ENCODE peak calls at places on chromosomes 3 and 15, in six cellular contexts. H, V, E, L, D and F are unnamed samples.

GRCh38 chr3:12954891-12955650 is 113.7 kb upstream of the RPL32 start:
- DNase-seq in H (no peak), V (no peak), E (no peak), L (no peak), D (no peak), F (peak; percentile 55)

GRCh38 chr3:191139771-191140170 is 59.3 kb upstream of the OSTN start:
- DNase-seq in H (no peak), V (no peak), E (no peak), L (no peak), D (no peak), F (no peak)

GRCh38 chr15:68295430-68295829 is 17.9 kb downstream of the FEM1B start:
- DNase-seq in H (no peak), V (no peak), E (no peak), L (no peak), D (no peak), F (no peak)

GRCh38 chr3:113287818-113288648 is 76.7 kb downstream of the BOC start:
- DNase-seq in H (peak; percentile 62), V (peak; percentile 58), E (peak; percentile 47), L (peak; percentile 43), D (peak; percentile 83), F (peak; percentile 75)

GRCh38 chr3:149080011-149080698 is 6.2 kb downstream of the HLTF start:
- DNase-seq in H (no peak), V (no peak), E (no peak), L (no peak), D (no peak), F (peak; percentile 57)

GRCh38 chr3:125280966-125281365 is 68.4 kb upstream of the SLC12A8 start:
- DNase-seq in H (no peak), V (no peak), E (peak; percentile 5), L (peak; percentile 3), D (no peak), F (peak; percentile 71)

GRCh38 chr15:68538291-68538690 is 40.5 kb upstream of the CORO2B start:
- DNase-seq in H (no peak), V (no peak), E (no peak), L (no peak), D (no peak), F (no peak)

GRCh38 chr3:125513490-125514115 is 6.4 kb downstream of the SNX4 start:
- DNase-seq in H (no peak), V (no peak), E (no peak), L (no peak), D (no peak), F (no peak)

GRCh38 chr15:27028836-27029482 is 58.0 kb downstream of the GABRG3 start:
- DNase-seq in H (no peak), V (no peak), E (no peak), L (no peak), D (no peak), F (no peak)

GRCh38 chr15:63073497-63074172 is 31.1 kb downstream of the TPM1 start:
- DNase-seq in H (no peak), V (no peak), E (peak; percentile 36), L (no peak), D (no peak), F (no peak)

GRCh38 chr3:62548806-62549205 is 175.5 kb upstream of the FEZF2 start:
- DNase-seq in H (no peak), V (no peak), E (no peak), L (no peak), D (no peak), F (no peak)

GRCh38 chr15:60764408-60764963 is 285.5 kb upstream of the ICE2 start:
- DNase-seq in H (no peak), V (no peak), E (no peak), L (no peak), D (no peak), F (peak; percentile 48)

GRCh38 chr3:110533089-110533488 is 538.5 kb upstream of the NECTIN3 start:
- DNase-seq in H (no peak), V (no peak), E (no peak), L (peak; percentile 2), D (no peak), F (no peak)

GRCh38 chr15:80076321-80077318 is 17.1 kb downstream of the ZFAND6 start:
- DNase-seq in H (no peak), V (no peak), E (no peak), L (peak; percentile 54), D (no peak), F (no peak)

DNA sequence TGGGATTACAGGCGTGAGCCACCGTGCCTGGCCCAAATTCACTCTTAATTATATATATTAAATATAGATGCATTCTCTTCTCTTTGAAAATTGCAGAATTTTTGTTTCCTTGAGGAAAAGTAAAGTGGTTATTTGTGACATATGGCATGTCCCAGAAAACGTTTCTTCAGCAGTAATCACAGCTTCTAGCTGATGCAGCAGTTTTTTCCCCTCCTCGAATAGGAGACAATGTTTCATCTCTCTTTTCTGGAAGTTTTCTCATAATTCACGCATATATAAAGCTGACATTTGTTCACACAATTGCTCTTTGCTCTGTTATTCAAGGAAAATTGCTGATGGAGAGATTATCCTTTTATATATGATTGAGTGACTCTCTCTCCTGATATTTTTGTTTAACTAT is 99.8 kb downstream of the SERPINI1 start:
- DNase-seq in H (no peak), V (no peak), E (no peak), L (no peak), D (no peak), F (no peak)
- TF ChIP-seq JUN in H (no peak), V (no peak), E (no peak), L (no peak), D (no peak), F (no peak)

GRCh38 chr3:73601031-73601430 is 23.7 kb downstream of the PDZRN3 start:
- DNase-seq in H (no peak), V (no peak), E (no peak), L (no peak), D (no peak), F (no peak)
- TF ChIP-seq JUN in H (no peak), V (no peak), E (no peak), L (no peak), D (no peak), F (no peak)

GRCh38 chr3:106728315-106728821 is 648.9 kb upstream of the CCDC54 start:
- DNase-seq in H (no peak), V (peak; percentile 9), E (no peak), L (no peak), D (no peak), F (peak; percentile 96)
- TF ChIP-seq JUN in H (no peak), V (peak; percentile 26), E (no peak), L (no peak), D (no peak), F (peak; percentile 93)

DNA sequence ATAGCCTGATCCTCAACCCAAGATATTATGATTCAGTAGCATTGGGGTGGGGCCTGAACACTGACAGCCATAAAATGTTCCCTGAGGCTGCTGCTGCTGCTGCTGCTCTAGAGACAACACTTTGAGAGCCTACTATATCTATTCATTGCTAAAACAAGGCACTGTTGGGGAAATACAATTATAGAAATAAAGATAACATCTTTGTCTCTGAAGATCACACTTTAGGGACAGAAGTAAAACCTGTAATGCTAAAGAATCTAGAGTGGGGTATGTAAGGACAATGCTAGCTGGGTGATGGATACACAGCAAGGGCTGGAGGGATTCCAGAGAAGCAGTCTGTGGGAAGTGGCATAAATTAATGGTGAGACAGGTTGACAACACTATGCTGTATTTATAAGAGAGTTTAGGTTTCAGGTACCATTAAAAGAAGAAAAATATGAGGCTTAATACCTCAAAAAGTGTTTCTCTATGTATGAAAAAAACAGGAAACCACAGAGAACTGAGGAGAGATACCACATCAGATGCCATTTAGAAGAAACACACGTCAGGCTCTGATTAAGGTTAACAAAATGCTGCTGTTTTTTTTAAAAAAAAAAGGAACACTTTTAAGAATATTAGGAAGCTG is 115.9 kb downstream of the CBLB start:
- DNase-seq in H (no peak), V (no peak), E (no peak), L (no peak), D (no peak), F (no peak)
- TF ChIP-seq JUN in H (no peak), V (no peak), E (no peak), L (no peak), D (no peak), F (no peak)

GRCh38 chr15:50825946-50826345 is 60.4 kb upstream of the SPPL2A start:
- DNase-seq in H (no peak), V (no peak), E (no peak), L (no peak), D (no peak), F (no peak)

GRCh38 chr15:50824507-50824906 is 59.0 kb upstream of the SPPL2A start:
- DNase-seq in H (no peak), V (no peak), E (no peak), L (no peak), D (no peak), F (no peak)

GRCh38 chr15:50830477-50831354 is 65.2 kb upstream of the SPPL2A start:
- DNase-seq in H (no peak), V (no peak), E (no peak), L (no peak), D (no peak), F (no peak)

GRCh38 chr15:50823281-50823680 is 57.8 kb upstream of the SPPL2A start:
- DNase-seq in H (no peak), V (no peak), E (no peak), L (no peak), D (no peak), F (no peak)

GRCh38 chr15:50828610-50829206 is 63.2 kb upstream of the SPPL2A start:
- DNase-seq in H (no peak), V (peak; percentile 55), E (peak; percentile 17), L (peak; percentile 70), D (no peak), F (no peak)
- TF ChIP-seq JUN in H (no peak), V (no peak), E (peak; percentile 31), L (no peak), D (no peak), F (no peak)

DNA sequence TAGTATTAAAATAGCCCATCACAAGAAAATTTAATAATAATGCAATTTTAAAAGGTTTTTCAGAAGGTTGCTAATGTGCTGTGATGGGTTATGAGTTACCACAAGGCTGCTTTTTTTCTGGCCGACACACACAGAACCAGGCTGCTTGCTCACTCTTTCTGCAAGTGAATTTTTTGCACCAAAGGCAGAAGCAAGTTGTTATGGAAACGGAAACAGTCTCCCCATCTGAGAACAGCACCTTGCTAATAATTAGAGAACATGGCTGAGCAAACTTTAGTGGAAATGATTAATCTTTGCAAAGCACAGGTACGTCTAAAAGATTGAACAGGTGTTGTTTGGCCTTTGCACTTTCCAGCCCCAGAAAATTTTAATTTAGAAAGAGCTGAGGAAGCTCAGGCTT is 51.0 kb downstream of the CACNA2D3 start:
- DNase-seq in H (no peak), V (no peak), E (no peak), L (no peak), D (no peak), F (no peak)
- TF ChIP-seq JUN in H (no peak), V (no peak), E (no peak), L (no peak), D (no peak), F (no peak)

GRCh38 chr3:184662192-184662591 is 49.7 kb downstream of the MAGEF1 start:
- DNase-seq in H (no peak), V (no peak), E (no peak), L (no peak), D (no peak), F (no peak)
- TF ChIP-seq JUN in H (no peak), V (no peak), E (no peak), L (no peak), D (no peak), F (no peak)